ENCODE peak calls at places on chromosomes 13 and 19, in nine cellular contexts. A, R, C, U, L, I, M, O and J are unnamed samples.

GRCh38 chr13:110187501-110188161 is 119.3 kb downstream of the COL4A1 start:
- DNase-seq in L (no peak), M (peak), C (peak), A (no peak), O (peak), U (peak), R (no peak), I (no peak), J (peak)

GRCh38 chr13:36158606-36159005 is 27.4 kb upstream of the DCLK1 start:
- DNase-seq in I (no peak), U (no peak), L (no peak), A (no peak), C (no peak), O (no peak), M (no peak), R (no peak), J (no peak)

GRCh38 chr13:65472336-65472735 is 1757.8 kb downstream of the PCDH9 start:
- DNase-seq in M (no peak), A (no peak), C (no peak), L (no peak), I (no peak), O (no peak), U (no peak), R (no peak), J (no peak)

GRCh38 chr13:76758257-76758656 is 127.9 kb downstream of the KCTD12 start:
- DNase-seq in C (no peak), I (no peak), O (peak), U (no peak), M (no peak), L (no peak), R (no peak), A (no peak), J (no peak)

GRCh38 chr13:33606692-33607091 is 211.3 kb upstream of the RFC3 start:
- DNase-seq in O (no peak), C (no peak), I (no peak), A (no peak), R (peak), L (no peak), M (no peak), U (peak), J (no peak)

GRCh38 chr19:51365211-51366049 is 758 bp downstream of the ETFB start:
- DNase-seq in R (no peak), I (peak), O (peak), A (peak), M (peak), L (peak), U (peak), C (peak), J (no peak)

GRCh38 chr19:37931941-37932655 is 25.1 kb downstream of the SIPA1L3 start:
- DNase-seq in O (peak), R (no peak), U (peak), L (peak), C (peak), A (peak), I (peak), M (no peak), J (peak)

GRCh38 chr19:17235618-17236413 is 9.8 kb downstream of the OCEL1 start:
- DNase-seq in O (peak), I (peak), L (peak), U (peak), C (peak), R (peak), M (peak), A (no peak), J (peak)

GRCh38 chr19:40466219-40467006 is at the start of gene SPTBN4:
- DNase-seq in A (no peak), O (peak), U (peak), I (peak), M (no peak), R (peak), L (peak), C (no peak), J (peak)

GRCh38 chr19:10291554-10292205 is 1.9 kb downstream of the ICAM5 start:
- DNase-seq in R (no peak), L (no peak), O (no peak), C (peak), I (no peak), M (no peak), A (no peak), U (no peak), J (no peak)

GRCh38 chr13:91145806-91146205 is 201.7 kb upstream of the MIR17HG start:
- DNase-seq in U (no peak), M (no peak), R (no peak), O (no peak), A (no peak), C (no peak), L (no peak), I (no peak), J (no peak)

GRCh38 chr19:50315773-50316448 is 13.3 kb downstream of the KCNC3 start:
- DNase-seq in O (no peak), A (no peak), C (no peak), L (no peak), M (no peak), R (no peak), I (peak), U (no peak), J (no peak)

GRCh38 chr13:37109080-37109678 is 3.7 kb upstream of the CSNK1A1L start:
- DNase-seq in I (no peak), A (no peak), L (no peak), U (peak), C (peak), R (no peak), M (no peak), O (no peak), J (no peak)

GRCh38 chr13:40319699-40320586 is 346.5 kb downstream of the FOXO1 start:
- DNase-seq in A (no peak), O (no peak), C (no peak), M (no peak), U (no peak), I (no peak), R (no peak), L (no peak), J (no peak)

GRCh38 chr19:19821366-19822147 is at the start of gene ZNF506:
- DNase-seq in U (peak), C (peak), I (peak), M (peak), R (peak), L (peak), A (peak), O (peak), J (peak)

GRCh38 chr13:99379856-99380255 is 72.7 kb upstream of the GPR183 start:
- DNase-seq in A (no peak), U (no peak), I (no peak), C (no peak), R (no peak), L (no peak), M (no peak), O (no peak), J (no peak)

GRCh38 chr19:55482128-55482961 is 2.6 kb upstream of the NAT14 start:
- DNase-seq in O (no peak), C (no peak), A (no peak), U (no peak), M (peak), R (no peak), I (no peak), L (no peak), J (no peak)

GRCh38 chr13:84126671-84127171 is 244.4 kb upstream of the SLITRK1 start:
- DNase-seq in C (no peak), I (no peak), M (no peak), L (no peak), R (no peak), O (no peak), U (peak), A (no peak), J (no peak)

GRCh38 chr13:25971499-25972145 is 80.2 kb downstream of the SHISA2 start:
- DNase-seq in A (no peak), U (peak), L (no peak), R (peak), M (no peak), C (no peak), O (no peak), I (no peak), J (no peak)

GRCh38 chr19:48629599-48630288 is 7.4 kb downstream of the DBP start:
- DNase-seq in L (peak), R (no peak), C (no peak), M (peak), O (peak), U (peak), A (peak), I (peak), J (peak)

GRCh38 chr13:30496147-30496546 is 30.4 kb upstream of the HMGB1 start:
- DNase-seq in O (no peak), C (no peak), L (no peak), A (no peak), R (no peak), I (no peak), M (no peak), U (no peak), J (no peak)

GRCh38 chr19:18294467-18294864 is 13.0 kb upstream of the JUND start:
- DNase-seq in L (no peak), O (no peak), R (peak), I (peak), A (no peak), U (no peak), M (no peak), C (no peak), J (no peak)

GRCh38 chr13:107518292-107518691 is 697.0 kb downstream of the LIG4 start:
- DNase-seq in M (no peak), I (no peak), R (no peak), C (peak), A (no peak), U (peak), L (no peak), O (no peak), J (no peak)

GRCh38 chr13:51832471-51833152 is 12.4 kb downstream of the TMEM272 start:
- DNase-seq in M (peak), I (no peak), O (no peak), U (no peak), A (no peak), R (no peak), C (peak), L (no peak), J (no peak)

GRCh38 chr19:17415107-17415506 is 4.7 kb upstream of the MVB12A start:
- DNase-seq in L (peak), M (no peak), C (no peak), O (no peak), R (no peak), A (no peak), U (no peak), I (no peak), J (no peak)

GRCh38 chr19:49515767-49516166 is 3.3 kb downstream of the FCGRT start:
- DNase-seq in C (no peak), I (peak), M (peak), A (no peak), L (no peak), O (no peak), R (no peak), U (peak), J (peak)

GRCh38 chr13:67776171-67776570 is 546.0 kb upstream of the PCDH9 start:
- DNase-seq in U (no peak), O (no peak), L (no peak), A (no peak), C (no peak), I (no peak), R (no peak), M (no peak), J (no peak)

GRCh38 chr19:11673608-11674041 is 65.1 kb downstream of the ZNF823 start:
- DNase-seq in I (peak), R (peak), U (peak), L (peak), A (no peak), M (peak), O (peak), C (peak), J (peak)

GRCh38 chr19:44260695-44261446 is 1.2 kb downstream of the ZNF233 start:
- DNase-seq in R (no peak), O (no peak), C (no peak), M (no peak), A (no peak), I (no peak), L (no peak), U (no peak), J (no peak)

GRCh38 chr19:50432658-50433057 is at the start of gene MYBPC2:
- DNase-seq in O (no peak), M (no peak), A (no peak), I (peak), C (no peak), L (no peak), R (no peak), U (peak), J (no peak)

GRCh38 chr19:13823256-13823655 is 28.0 kb downstream of the ZSWIM4 start:
- DNase-seq in U (no peak), I (peak), C (no peak), R (no peak), A (no peak), M (peak), L (peak), O (no peak), J (no peak)

GRCh38 chr19:45440259-45440638 is 16.5 kb upstream of the ERCC1 start:
- DNase-seq in R (no peak), U (no peak), I (no peak), M (no peak), A (no peak), L (no peak), O (no peak), C (no peak), J (no peak)

GRCh38 chr19:10417598-10418280 is 2.6 kb upstream of the PDE4A start:
- DNase-seq in A (no peak), M (no peak), L (no peak), I (no peak), O (no peak), C (no peak), R (no peak), U (peak), J (no peak)

GRCh38 chr13:98484289-98485219 is 92.4 kb downstream of the STK24 start:
- DNase-seq in O (peak), M (peak), I (peak), L (peak), A (peak), C (peak), R (no peak), U (peak), J (peak)

GRCh38 chr13:41274881-41275280 is 11.5 kb upstream of the MTRF1 start:
- DNase-seq in A (no peak), L (no peak), O (no peak), I (no peak), C (peak), M (no peak), R (no peak), U (no peak), J (no peak)

GRCh38 chr13:26132756-26133155 is 80.9 kb upstream of the SHISA2 start:
- DNase-seq in U (no peak), C (peak), R (no peak), A (no peak), L (no peak), I (no peak), O (peak), M (no peak), J (no peak)

GRCh38 chr13:98411617-98412310 is 165.1 kb downstream of the STK24 start:
- DNase-seq in M (peak), L (no peak), O (peak), C (no peak), A (no peak), R (no peak), U (no peak), I (no peak), J (peak)

DNA sequence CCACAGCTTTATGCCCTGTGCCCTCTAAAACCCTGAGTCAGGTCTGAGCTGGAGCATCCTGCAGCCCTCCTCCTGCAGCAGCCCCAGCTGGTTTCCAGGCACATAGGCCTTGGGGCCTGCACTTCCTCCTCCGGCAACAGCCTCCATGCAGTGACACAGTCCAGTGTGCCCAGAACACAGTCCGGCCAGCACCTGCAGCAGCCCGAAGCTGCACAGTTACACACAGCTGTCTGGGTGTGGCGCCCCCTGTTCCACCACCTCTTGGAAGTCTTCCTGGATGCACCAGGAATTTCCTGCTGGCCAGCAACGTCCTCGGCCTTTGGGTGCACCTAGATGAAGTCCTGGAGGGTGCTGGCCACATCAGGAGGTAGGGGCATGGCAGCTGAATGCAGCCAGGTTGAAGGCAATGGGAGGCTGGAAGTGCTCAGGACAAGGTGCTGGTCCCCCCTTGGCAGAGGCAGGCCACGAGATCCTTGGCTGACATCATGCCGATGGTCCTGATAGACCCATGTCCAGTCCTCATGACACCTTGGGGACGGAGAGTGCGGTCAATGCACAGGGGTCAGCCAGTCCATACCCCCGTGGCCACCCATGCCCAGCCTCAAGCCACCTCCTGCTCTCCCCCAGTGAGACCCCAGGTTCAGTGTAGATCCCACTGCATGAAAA is 27.1 kb upstream of the PARP4 start:
- DNase-seq in L (no peak), O (no peak), C (no peak), M (no peak), U (no peak), A (no peak), R (no peak), I (no peak), J (no peak)
- TF ChIP-seq CTCF in L (no peak), O (no peak), C (no peak), M (no peak), U (no peak), A (no peak), R (no peak), I (no peak), J (no peak)

DNA sequence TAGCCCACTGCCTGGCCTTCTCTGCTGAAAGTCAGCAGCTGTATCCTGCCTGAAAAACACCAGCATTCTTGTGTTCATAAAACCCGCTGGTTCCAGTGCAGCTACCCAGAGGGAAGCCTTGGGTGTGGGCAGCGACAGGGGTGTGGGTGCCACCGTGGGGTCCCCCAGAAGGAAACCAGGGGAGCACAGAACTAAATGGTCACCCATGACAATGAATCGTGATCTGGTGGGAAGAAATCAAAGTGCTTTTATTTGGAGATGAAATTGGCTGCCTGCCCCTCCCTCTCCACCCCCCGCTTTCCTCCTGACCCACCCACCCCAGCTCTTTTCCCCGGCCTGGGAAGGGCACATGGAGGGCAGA is 13.7 kb downstream of the RASA3 start:
- DNase-seq in R (no peak), A (no peak), I (peak), O (no peak), L (no peak), U (peak), M (peak), C (peak), J (no peak)
- H3K27ac ChIP-seq in R (peak), A (peak), I (peak), O (no peak), L (peak), U (peak), M (peak), C (peak), J (peak)

GRCh38 chr13:113491418-113491883 is 940 bp upstream of the DCUN1D2 start:
- DNase-seq in L (peak), O (peak), U (peak), I (peak), M (peak), R (no peak), A (no peak), C (peak), J (no peak)

GRCh38 chr13:113490496-113491417 is at the start of gene DCUN1D2:
- DNase-seq in I (peak), O (peak), M (peak), A (peak), L (peak), R (peak), C (peak), U (peak), J (peak)

GRCh38 chr13:113489549-113490495 is 689 bp downstream of the DCUN1D2 start:
- DNase-seq in U (peak), C (peak), A (peak), R (no peak), L (no peak), I (no peak), M (peak), O (peak), J (no peak)

GRCh38 chr13:113488283-113488682 is 2.2 kb downstream of the DCUN1D2 start:
- DNase-seq in O (no peak), U (no peak), A (no peak), I (no peak), R (no peak), M (no peak), C (no peak), L (no peak), J (no peak)

GRCh38 chr13:113489171-113489548 is 1.4 kb downstream of the DCUN1D2 start:
- DNase-seq in R (no peak), A (no peak), O (no peak), I (no peak), C (no peak), M (no peak), L (no peak), U (peak), J (no peak)
- TF ChIP-seq CTCF in R (no peak), A (no peak), O (no peak), I (no peak), C (no peak), M (no peak), L (no peak), U (no peak), J (no peak)

DNA sequence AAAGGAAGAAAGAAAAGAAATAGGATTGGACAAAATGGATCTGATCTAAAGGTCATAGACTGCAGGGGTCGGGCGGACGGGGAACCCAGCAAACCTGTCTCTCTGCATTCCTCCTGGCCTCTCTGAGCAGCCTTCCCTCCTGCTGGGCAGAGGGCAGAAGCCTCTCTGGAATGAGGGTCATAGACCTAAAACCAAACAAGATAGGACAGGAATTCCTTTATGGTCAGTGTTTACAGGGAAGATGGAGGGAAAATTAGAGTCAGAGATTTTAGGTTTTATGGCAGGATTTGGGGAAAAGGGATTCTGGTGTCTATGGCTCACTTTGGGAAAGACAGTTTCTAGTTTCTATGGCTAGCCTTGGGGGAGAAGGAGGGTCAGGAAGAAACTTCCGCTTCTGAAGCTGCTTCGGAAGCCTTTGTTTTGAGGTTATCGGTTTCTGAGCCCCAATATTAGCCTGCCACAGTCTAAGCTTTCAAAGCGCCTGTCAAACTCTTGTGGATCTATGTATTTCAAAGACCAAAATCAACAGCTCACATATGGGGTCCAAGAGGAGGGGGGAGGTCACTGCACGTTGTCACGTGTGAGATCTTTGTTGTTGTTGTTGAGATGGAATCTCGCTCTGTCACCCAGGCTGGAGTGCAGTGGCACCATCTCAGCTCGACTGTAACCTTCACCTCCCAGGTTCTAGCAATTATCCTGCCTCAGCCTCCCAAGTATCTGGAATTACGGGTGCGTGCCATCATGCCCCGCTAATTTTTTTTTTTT is 18.9 kb upstream of the DPRX start:
- DNase-seq in U (peak), I (no peak), L (no peak), C (no peak), O (no peak), A (no peak), M (no peak), R (no peak), J (no peak)
- H3K27ac ChIP-seq in U (peak), I (no peak), L (no peak), C (no peak), O (no peak), A (no peak), M (no peak), R (no peak), J (no peak)